ENCODE peak calls at places on chromosomes 3 and 15, in four cellular contexts. S is left lung, C is colonic mucosa, V is brain microvascular endothelial cell. P is an unnamed sample. For H3K27me3, the result is how much of the 10 kb centered on the place peaks cover.

GRCh38 chr15:95119041-95119440 is 887.7 kb downstream of the MCTP2 start:
- DNase-seq in V (no peak), S (no peak), C (no peak), P (no peak)

GRCh38 chr3:138256022-138256421 is 68.9 kb downstream of the ARMC8 start:
- DNase-seq in V (no peak), C (no peak), S (no peak), P (peak)

GRCh38 chr3:139120336-139120971 is 75.8 kb upstream of the PRR23C start:
- DNase-seq in V (peak), C (peak), S (no peak), P (peak)

GRCh38 chr3:15557511-15557946 is 36.0 kb upstream of the COLQ start:
- DNase-seq in S (no peak), C (peak), V (peak), P (no peak)

GRCh38 chr3:56304069-56304468 is 164.2 kb downstream of the ERC2 start:
- DNase-seq in V (no peak), C (no peak), S (no peak), P (no peak)

GRCh38 chr15:33022629-33023028 is 171.9 kb downstream of the FMN1 start:
- DNase-seq in C (peak), S (no peak), V (peak), P (peak)

GRCh38 chr3:139127101-139127500 is 82.4 kb upstream of the PRR23C start:
- DNase-seq in S (no peak), C (no peak), V (peak), P (peak)

GRCh38 chr15:31378363-31378903 is 51.8 kb downstream of the KLF13 start:
- DNase-seq in C (no peak), V (no peak), S (no peak), P (no peak)

GRCh38 chr15:57167821-57168395 is 208.4 kb upstream of the CGNL1 start:
- DNase-seq in V (no peak), S (no peak), C (no peak), P (no peak)

GRCh38 chr15:60729850-60730458 is 251.0 kb upstream of the ICE2 start:
- DNase-seq in S (no peak), V (no peak), C (no peak), P (no peak)

GRCh38 chr3:32220006-32220405 is 18.5 kb upstream of the CMTM8 start:
- DNase-seq in C (no peak), V (no peak), S (no peak), P (no peak)

GRCh38 chr3:8576841-8577553 is 67.6 kb downstream of the SSUH2 start:
- DNase-seq in S (no peak), V (peak), C (no peak), P (peak)

GRCh38 chr3:129723558-129724324 is 117.3 kb upstream of the PLXND1 start:
- DNase-seq in S (no peak), C (peak), V (peak), P (peak)

GRCh38 chr3:118981494-118982134 is 53.0 kb downstream of the IGSF11 start:
- DNase-seq in C (no peak), V (no peak), S (no peak), P (no peak)

GRCh38 chr15:20645956-20646355 is 104.4 kb upstream of the GOLGA6L6 start:
- DNase-seq in S (peak), V (no peak), C (no peak), P (peak)

GRCh38 chr15:77907824-77908751 is 169.4 kb downstream of the TBC1D2B start:
- DNase-seq in C (peak), V (peak), S (peak), P (peak)

GRCh38 chr15:80107774-80108173 is 45.0 kb upstream of the FAH start:
- DNase-seq in S (no peak), C (no peak), V (no peak), P (no peak)

GRCh38 chr3:194657439-194657838 is 14.6 kb downstream of the LSG1 start:
- DNase-seq in C (peak), V (no peak), S (no peak), P (no peak)

GRCh38 chr3:108319428-108320053 is 23.2 kb downstream of the HHLA2 start:
- DNase-seq in C (peak), S (no peak), V (no peak), P (no peak)

GRCh38 chr3:153785901-153786300 is 335.3 kb upstream of the ARHGEF26 start:
- DNase-seq in S (no peak), C (no peak), V (no peak), P (no peak)

DNA sequence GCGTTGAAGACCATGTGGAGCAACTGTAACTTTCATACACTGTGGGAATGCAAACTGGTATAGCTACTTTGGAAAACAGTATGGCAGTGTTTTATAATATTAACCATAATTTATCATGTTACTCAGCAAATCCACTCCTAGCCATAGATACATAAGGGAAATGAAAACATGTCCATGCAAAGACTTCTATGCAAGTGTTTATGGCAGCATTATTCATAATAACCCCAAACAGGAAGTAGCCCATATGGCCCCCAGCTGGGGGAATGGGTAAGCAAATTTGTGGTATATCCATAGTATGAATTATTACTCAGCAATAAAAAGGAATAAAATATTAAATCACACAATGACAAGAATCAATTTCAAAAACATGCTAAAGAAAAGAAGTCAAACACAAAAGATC is 23.0 kb upstream of the GATA2 start:
- DNase-seq in V (no peak), S (no peak), C (no peak), P (no peak)
- H3K27me3 ChIP-seq in V (under half), S (under half), C (under half), P (under half)

GRCh38 chr3:14174483-14174882 is 3.9 kb downstream of the XPC start:
- DNase-seq in V (no peak), S (no peak), C (no peak), P (no peak)
- H3K4me3 ChIP-seq in V (no peak), S (no peak), C (no peak), P (no peak)

GRCh38 chr3:58044656-58045055 is 36.4 kb downstream of the FLNB start:
- DNase-seq in S (no peak), C (no peak), V (no peak), P (no peak)

GRCh38 chr3:58043933-58044332 is 35.7 kb downstream of the FLNB start:
- DNase-seq in V (no peak), C (no peak), S (no peak), P (no peak)

GRCh38 chr3:58041826-58042324 is 33.7 kb downstream of the FLNB start:
- DNase-seq in S (no peak), V (peak), C (no peak), P (no peak)

GRCh38 chr3:58041182-58041825 is 33.1 kb downstream of the FLNB start:
- DNase-seq in V (peak), S (no peak), C (no peak), P (peak)

DNA sequence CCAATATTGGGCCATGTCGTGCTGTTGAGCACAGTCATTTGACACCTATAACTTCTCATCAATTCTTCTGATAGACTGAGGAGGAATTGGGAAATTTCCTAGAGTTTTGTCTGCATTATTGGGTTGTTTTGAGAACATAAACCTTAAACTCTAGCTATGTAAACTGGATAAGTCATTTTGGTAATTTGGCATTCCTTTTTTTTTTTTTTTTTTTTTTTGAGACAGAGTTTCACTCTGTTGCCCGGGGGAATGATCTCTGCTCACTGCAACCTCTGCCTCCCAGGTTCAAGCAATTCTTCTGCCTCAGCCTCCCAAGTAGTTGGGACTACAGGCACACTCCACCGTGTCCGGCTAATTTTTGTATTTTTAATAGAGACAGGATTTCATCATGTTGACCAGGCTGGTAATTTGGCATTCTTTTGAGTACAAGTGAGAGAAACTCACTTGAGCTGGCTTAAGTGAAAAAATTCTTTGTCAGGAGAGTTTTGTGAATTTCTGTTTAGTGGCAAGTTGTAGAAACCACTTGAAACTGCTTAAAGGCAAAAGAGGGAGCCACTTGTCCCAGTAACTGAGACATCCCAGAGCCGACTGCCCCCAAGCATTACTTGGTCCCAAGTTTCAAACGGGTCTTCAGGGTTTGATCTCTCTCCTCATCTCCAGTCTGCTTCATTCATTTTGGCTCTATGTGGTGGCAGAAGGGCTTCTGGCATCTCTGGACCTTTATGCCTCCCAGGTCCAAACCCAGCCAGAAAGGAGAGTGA is 34.9 kb downstream of the FLNB start:
- DNase-seq in S (no peak), C (no peak), V (no peak), P (no peak)
- H3K27me3 ChIP-seq in S (under half), C (under half), V (under half), P (under half)

DNA sequence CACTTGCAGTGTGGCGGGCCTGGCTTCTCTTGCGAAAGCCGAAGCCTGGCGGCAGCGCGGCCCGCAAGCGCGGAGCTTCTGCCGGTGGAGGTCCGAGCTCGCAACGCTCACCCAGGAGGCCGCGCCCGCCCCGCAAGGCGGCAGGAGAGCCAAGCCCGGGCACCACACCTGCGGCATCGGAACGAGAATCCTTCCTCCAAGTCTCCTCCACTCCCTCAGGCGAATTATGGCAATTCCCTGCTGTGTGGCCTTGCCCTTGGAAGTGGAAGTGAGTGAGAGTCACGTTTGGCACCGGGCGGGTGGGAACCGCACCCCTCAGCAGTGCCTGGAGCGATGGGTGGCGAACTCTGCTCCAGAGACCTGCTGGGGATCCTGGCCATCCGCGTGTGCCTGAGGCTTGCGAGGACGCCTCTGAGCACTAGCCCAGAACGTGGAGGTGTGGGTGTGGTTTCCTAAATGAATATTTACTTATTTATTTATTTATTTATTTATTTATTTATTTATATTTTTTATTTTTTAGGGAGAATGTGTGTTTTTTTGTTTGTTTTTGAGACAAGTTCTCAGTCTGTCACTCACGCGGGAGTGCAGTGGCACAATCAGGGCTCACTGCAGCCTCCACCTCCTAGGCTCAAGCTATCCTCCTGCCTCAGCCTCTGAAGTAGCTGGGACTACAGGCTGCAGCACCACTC is 133.7 kb upstream of the UBE2E1 start:
- DNase-seq in V (no peak), S (peak), C (peak), P (no peak)
- H3K4me3 ChIP-seq in V (peak), S (no peak), C (peak), P (no peak)

GRCh38 chr3:124131158-124132115 is 139.5 kb upstream of the ROPN1 start:
- DNase-seq in V (no peak), S (no peak), C (no peak), P (no peak)

GRCh38 chr3:124138148-124138547 is 146.2 kb upstream of the ROPN1 start:
- DNase-seq in V (no peak), C (no peak), S (no peak), P (no peak)

GRCh38 chr3:124137264-124137663 is 145.3 kb upstream of the ROPN1 start:
- DNase-seq in V (no peak), C (no peak), S (no peak), P (no peak)

GRCh38 chr3:124133366-124133940 is 141.5 kb upstream of the ROPN1 start:
- DNase-seq in S (no peak), C (no peak), V (no peak), P (no peak)

DNA sequence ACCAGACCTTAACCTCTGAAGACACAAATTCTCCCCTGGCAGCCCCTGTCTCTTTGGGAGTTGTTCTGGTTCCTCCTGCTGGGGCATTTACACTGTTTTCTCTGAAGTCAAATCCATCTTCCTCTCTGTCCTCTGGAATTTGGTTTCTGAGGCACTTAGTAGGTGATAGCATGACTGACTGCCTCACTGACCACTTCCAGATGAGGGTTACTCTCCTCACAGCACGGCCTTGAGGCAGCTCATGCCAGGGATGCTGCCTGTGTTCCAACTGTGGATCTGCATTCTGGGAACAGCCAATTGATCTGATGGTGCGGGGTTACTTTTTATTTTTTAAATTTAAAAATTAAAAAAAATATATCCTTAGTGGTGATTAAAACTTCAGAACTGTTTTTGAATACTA is 140.9 kb upstream of the ROPN1 start:
- DNase-seq in C (no peak), V (no peak), S (no peak), P (no peak)
- H3K27me3 ChIP-seq in C (under half), V (under half), S (under half), P (under half)

DNA sequence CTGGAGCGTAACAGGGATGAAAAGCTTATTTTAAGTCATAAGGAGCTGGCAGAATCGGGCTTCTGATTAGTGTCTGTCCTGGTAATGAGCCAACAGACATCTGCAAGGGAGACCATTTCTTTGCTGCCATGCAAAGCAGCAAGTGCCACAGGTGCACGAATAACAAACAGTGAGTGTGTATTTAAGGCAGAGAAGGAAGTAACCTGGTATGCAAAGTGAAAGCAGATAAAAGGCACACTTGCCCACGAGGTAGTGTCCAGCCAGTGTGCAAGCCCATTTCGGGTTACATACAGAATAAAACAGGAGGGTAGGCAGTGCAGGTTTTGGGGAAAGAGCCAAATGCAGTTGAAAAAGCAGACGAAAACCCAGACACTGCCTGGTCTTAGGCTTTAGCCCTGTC is 1153.7 kb downstream of the SI start:
- DNase-seq in V (no peak), C (no peak), S (no peak), P (no peak)
- H3K4me3 ChIP-seq in V (no peak), C (no peak), S (no peak), P (no peak)

DNA sequence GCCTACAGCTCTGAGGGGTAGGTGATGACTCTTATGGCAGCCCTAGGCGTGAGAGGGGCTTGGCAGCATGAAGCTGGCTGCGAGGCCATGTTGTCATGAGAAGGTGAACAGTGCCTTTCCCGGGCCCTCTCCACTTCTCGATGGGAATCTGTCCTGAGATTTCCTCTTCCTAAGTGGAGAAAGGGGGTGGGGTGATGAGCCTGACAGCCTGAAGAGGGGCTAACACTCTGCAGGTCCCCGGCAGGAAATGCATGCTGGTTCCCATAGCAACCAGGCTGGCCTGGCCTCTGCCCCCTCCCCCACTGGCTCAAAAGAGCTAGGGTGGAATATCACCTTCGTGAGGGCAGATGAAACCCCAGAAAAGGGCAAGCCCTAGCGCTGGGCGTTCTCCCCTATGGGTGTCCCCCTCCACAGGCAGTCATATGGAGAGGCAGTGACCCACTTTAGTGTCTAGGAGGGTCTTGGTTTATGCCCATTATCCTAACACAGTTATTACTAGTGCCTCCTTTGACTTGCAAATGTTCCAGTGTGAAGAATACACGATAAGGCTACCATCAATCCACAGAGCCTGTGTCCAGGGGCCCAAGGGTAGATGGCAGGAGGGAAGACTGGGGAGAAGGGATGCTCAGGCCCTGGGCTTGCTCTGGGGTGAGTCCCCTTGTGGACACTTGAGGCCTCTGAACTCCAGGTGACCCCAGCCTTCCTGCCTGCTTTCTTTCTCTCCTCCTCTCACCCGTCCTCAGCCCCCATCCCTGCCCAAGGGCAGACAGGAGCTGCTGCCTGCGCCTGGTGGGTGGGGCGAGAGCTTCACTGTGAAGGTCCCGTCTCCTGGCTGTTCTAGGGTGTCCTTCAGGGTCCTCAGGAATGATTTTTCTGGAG is 13.2 kb downstream of the EPHB3 start:
- DNase-seq in S (peak), C (no peak), V (no peak), P (no peak)
- H3K27me3 ChIP-seq in S (under half), C (under half), V (under half), P (under half)

GRCh38 chr3:30641612-30642251 is 35.3 kb downstream of the TGFBR2 start:
- DNase-seq in V (no peak), S (no peak), C (no peak), P (no peak)
- H3K4me3 ChIP-seq in V (no peak), S (no peak), C (no peak), P (no peak)

GRCh38 chr3:111850481-111850880 is 8.6 kb upstream of the PHLDB2 start:
- DNase-seq in S (no peak), V (no peak), C (no peak), P (peak)

GRCh38 chr3:111853071-111853470 is 6.0 kb upstream of the PHLDB2 start:
- DNase-seq in C (no peak), S (no peak), V (no peak), P (no peak)

GRCh38 chr3:111848778-111849177 is 10.3 kb upstream of the PHLDB2 start:
- DNase-seq in S (no peak), V (no peak), C (no peak), P (no peak)

GRCh38 chr3:111851511-111851954 is 7.5 kb upstream of the PHLDB2 start:
- DNase-seq in C (no peak), V (peak), S (no peak), P (peak)

GRCh38 chr3:111852540-111852939 is 6.5 kb upstream of the PHLDB2 start:
- DNase-seq in V (no peak), S (no peak), C (no peak), P (no peak)
- H3K27me3 ChIP-seq in V (under half), S (under half), C (under half), P (under half)

P was measured in MG63.